ENCODE peak calls at places on chromosomes 4 and X, in six cellular contexts. K, N, V, U, W and L are unnamed samples.

GRCh38 chr4:123631699-123632098 is 235.1 kb downstream of the SPRY1 start:
- DNase-seq in K (no peak), N (no peak), U (no peak), W (peak), V (no peak), L (no peak)

GRCh38 chr4:99651811-99652545 is 5.7 kb downstream of the C4orf54 start:
- DNase-seq in N (no peak), V (no peak), K (no peak), U (no peak), W (no peak), L (no peak)

GRCh38 chr4:151727365-151727764 is 33.4 kb downstream of the GATB start:
- DNase-seq in N (no peak), U (no peak), V (no peak), W (peak), K (no peak), L (no peak)

GRCh38 chrX:42783456-42783855 is 5.5 kb upstream of the PPP1R2C start:
- DNase-seq in K (no peak), W (no peak), V (no peak), N (no peak), U (no peak), L (no peak)

GRCh38 chr4:52864816-52865215 is 2.7 kb downstream of the RASL11B start:
- DNase-seq in W (peak), K (no peak), V (no peak), N (no peak), U (no peak), L (peak)

GRCh38 chr4:172515266-172515879 is 653.2 kb upstream of the GALNT7 start:
- DNase-seq in K (peak), U (peak), N (no peak), V (no peak), W (no peak), L (peak)

GRCh38 chr4:81743731-81744465 is 272.2 kb upstream of the RASGEF1B start:
- DNase-seq in W (no peak), U (no peak), V (no peak), N (no peak), K (no peak), L (no peak)

GRCh38 chr4:113773756-113774155 is 12.2 kb upstream of the CAMK2D start:
- DNase-seq in K (no peak), W (peak), N (no peak), U (no peak), V (no peak), L (no peak)

GRCh38 chr4:74675673-74676279 is 118.5 kb downstream of the BTC start:
- DNase-seq in W (peak), V (no peak), U (no peak), N (no peak), K (peak), L (peak)

GRCh38 chrX:1420371-1420770 is 28.5 kb upstream of the SLC25A6 start:
- DNase-seq in V (no peak), N (no peak), U (no peak), K (no peak), W (no peak), L (no peak)

GRCh38 chr4:40055873-40056721 is 553 bp upstream of the N4BP2 start:
- DNase-seq in W (peak), N (peak), V (peak), U (peak), K (peak), L (peak)

GRCh38 chrX:69016220-69016941 is 148.9 kb downstream of the PJA1 start:
- DNase-seq in W (no peak), N (no peak), U (peak), V (no peak), K (no peak), L (no peak)

GRCh38 chr4:105598044-105598443 is 45.6 kb downstream of the ARHGEF38 start:
- DNase-seq in N (no peak), W (no peak), U (no peak), V (no peak), K (no peak), L (no peak)

GRCh38 chr4:183388777-183389176 is 55.7 kb upstream of the CDKN2AIP start:
- DNase-seq in U (no peak), W (no peak), V (no peak), K (no peak), N (no peak), L (no peak)

GRCh38 chrX:105564536-105564935 is 257.8 kb upstream of the NRK start:
- DNase-seq in W (peak), K (no peak), V (no peak), U (no peak), N (peak), L (peak)

GRCh38 chrX:8341814-8342590 is 122.6 kb upstream of the VCX3B start:
- DNase-seq in U (no peak), N (no peak), W (no peak), V (no peak), K (no peak), L (no peak)

GRCh38 chr4:157792716-157793115 is 380.1 kb downstream of the GASK1B start:
- DNase-seq in U (no peak), W (no peak), K (no peak), N (no peak), V (no peak), L (peak)

GRCh38 chrX:71081348-71082148 is 13.4 kb upstream of the SNX12 start:
- DNase-seq in V (no peak), U (no peak), N (no peak), K (no peak), W (peak), L (no peak)

GRCh38 chrX:66023726-66024467 is 16.0 kb downstream of the VSIG4 start:
- DNase-seq in K (no peak), N (no peak), U (no peak), V (no peak), W (no peak), L (no peak)

GRCh38 chr4:41362647-41363383 is 106.1 kb downstream of the UCHL1 start:
- DNase-seq in U (peak), W (no peak), N (peak), K (peak), V (no peak), L (no peak)

GRCh38 chr4:41361831-41362646 is 105.3 kb downstream of the UCHL1 start:
- DNase-seq in N (no peak), W (no peak), V (no peak), U (no peak), K (peak), L (no peak)

GRCh38 chr4:41360214-41360910 is 103.6 kb downstream of the UCHL1 start:
- DNase-seq in K (peak), N (peak), U (peak), W (peak), V (no peak), L (no peak)

GRCh38 chr4:41359836-41360213 is 103.1 kb downstream of the UCHL1 start:
- DNase-seq in U (no peak), V (no peak), N (no peak), W (no peak), K (no peak), L (no peak)

GRCh38 chr4:41360911-41361830 is 104.4 kb downstream of the UCHL1 start:
- DNase-seq in W (peak), N (no peak), K (peak), V (no peak), U (peak), L (no peak)
- H3K4me3 ChIP-seq in W (peak), N (peak), K (peak), V (no peak), U (peak), L (peak)

GRCh38 chrX:80808160-80808735 is 1.4 kb downstream of the BRWD3 start:
- DNase-seq in V (peak), N (peak), K (peak), U (peak), W (peak), L (peak)

GRCh38 chrX:80810365-80810978 is 795 bp upstream of the BRWD3 start:
- DNase-seq in W (no peak), K (no peak), V (no peak), N (no peak), U (no peak), L (no peak)

GRCh38 chrX:80808854-80809493 is 703 bp downstream of the BRWD3 start:
- DNase-seq in K (peak), V (peak), N (no peak), W (peak), U (peak), L (no peak)

GRCh38 chrX:80807606-80808159 is 2.0 kb downstream of the BRWD3 start:
- DNase-seq in K (no peak), V (no peak), U (no peak), N (no peak), W (peak), L (no peak)

DNA sequence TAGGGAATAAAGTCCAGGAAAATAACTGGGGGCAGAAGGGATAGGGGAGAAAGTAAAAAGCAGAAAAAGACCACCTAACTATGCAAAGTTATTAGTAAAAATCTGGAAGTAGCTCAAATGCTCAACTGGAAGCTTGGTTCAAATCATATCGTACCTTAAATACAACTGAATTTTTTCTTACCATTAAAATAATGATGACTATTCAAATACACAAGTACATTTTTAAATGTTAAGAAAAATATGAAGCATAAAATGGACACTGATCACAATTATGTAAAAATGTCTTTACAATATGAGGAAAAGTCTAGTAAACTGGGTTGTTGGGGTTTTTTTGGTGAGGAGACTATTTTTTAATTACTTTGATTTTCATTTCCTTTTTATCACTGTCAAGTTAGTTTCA is 3.1 kb downstream of the BRWD3 start:
- DNase-seq in N (no peak), W (no peak), U (no peak), V (no peak), K (no peak), L (no peak)
- H3K4me3 ChIP-seq in N (no peak), W (no peak), U (peak), V (peak), K (peak), L (no peak)

GRCh38 chr4:112289407-112290253 is 3.9 kb upstream of the TIFA start:
- DNase-seq in N (no peak), U (no peak), W (no peak), K (no peak), V (no peak), L (no peak)

GRCh38 chr4:112290341-112290740 is 4.6 kb upstream of the TIFA start:
- DNase-seq in U (no peak), K (no peak), N (no peak), W (no peak), V (no peak), L (no peak)

GRCh38 chr4:112284662-112285411 is 867 bp downstream of the TIFA start:
- DNase-seq in U (no peak), K (no peak), N (no peak), V (peak), W (peak), L (no peak)

GRCh38 chr4:112288455-112288854 is 2.8 kb upstream of the TIFA start:
- DNase-seq in W (no peak), U (no peak), N (no peak), K (no peak), V (peak), L (no peak)

DNA sequence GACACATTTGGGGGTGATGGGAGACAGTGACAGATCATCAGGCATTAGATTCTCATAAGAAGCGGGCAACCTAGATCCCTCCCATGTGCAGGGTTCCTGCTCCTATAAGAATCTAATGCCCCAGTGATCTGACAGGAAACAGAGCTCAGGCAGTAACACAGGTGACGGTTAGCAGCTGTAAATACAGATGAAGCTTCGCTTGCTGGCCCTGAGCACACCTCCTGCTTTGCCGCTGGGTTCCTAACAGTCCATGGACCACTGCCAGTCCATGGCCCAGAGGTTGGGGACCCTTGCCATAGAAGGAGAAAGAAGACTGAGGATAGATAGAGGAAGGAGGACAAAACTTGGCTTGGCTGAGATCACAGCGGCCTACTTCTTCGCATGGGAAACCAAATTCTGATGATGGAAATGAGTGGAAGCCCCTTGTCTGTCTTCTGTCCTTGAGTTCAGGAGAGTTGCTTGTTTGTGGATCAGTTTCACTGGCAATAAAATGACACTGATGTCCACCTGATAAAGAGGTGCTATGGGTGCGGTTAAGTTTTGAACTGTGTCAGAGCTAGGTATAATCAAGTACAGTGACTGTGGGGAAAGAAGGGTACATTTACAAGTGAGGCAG is 1.7 kb upstream of the TIFA start:
- DNase-seq in W (no peak), K (no peak), U (no peak), V (no peak), N (no peak), L (no peak)
- H3K4me3 ChIP-seq in W (no peak), K (no peak), U (no peak), V (peak), N (no peak), L (no peak)

GRCh38 chrX:53086464-53086863 is 4.3 kb downstream of the TSPYL2 start:
- DNase-seq in U (no peak), V (no peak), N (no peak), K (no peak), W (peak), L (no peak)

GRCh38 chrX:53091354-53091753 is 2.6 kb upstream of the KANTR start:
- DNase-seq in W (no peak), V (no peak), K (no peak), U (no peak), N (no peak), L (no peak)

GRCh38 chrX:53088136-53088974 is 5.6 kb upstream of the KANTR start:
- DNase-seq in U (peak), W (peak), V (peak), N (no peak), K (peak), L (peak)

GRCh38 chrX:53087378-53087777 is 5.2 kb downstream of the TSPYL2 start:
- DNase-seq in V (no peak), K (no peak), U (no peak), W (no peak), N (no peak), L (no peak)

DNA sequence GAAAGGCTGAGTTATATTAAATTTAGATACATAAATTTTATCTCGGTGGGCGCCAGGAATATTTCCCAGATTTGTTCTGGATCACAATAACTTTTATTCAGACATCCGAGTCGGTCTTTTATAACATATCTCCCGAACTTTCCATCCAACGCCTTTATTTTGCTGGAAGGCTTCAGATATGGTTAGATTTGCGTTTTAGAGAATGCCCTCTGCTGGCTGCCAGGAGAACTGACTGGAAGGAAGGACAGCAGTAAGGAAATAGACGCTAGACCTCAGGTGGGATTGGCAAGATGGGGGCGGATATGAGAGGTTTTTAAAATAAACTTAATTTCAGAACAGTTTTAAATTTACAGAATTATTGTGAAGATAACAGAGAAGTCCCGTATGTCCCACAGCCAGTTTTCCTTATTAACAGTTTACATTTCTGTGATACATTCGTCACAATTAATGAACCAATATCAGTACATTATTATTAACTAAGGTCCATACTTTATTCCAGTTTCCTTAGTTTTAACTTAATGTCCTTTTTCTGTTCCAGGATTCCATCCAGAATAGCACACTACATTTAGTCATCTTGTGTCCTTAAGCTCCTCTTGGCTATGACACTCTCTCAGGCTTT is 4.6 kb upstream of the KANTR start:
- DNase-seq in W (peak), U (no peak), K (peak), N (no peak), V (no peak), L (peak)
- H3K4me3 ChIP-seq in W (peak), U (peak), K (peak), N (no peak), V (peak), L (peak)

GRCh38 chr4:70712604-70713452 is 8.9 kb upstream of the RUFY3 start:
- DNase-seq in W (no peak), U (no peak), N (no peak), V (no peak), K (no peak), L (no peak)
- H3K4me3 ChIP-seq in W (no peak), U (no peak), N (no peak), V (no peak), K (no peak), L (no peak)